ENCODE peak calls at places on chromosomes 13 and 19, in four cellular contexts. One of them, this sample, is unnamed.
A peak's percentile ranks its signal among the peaks of the same experiment; 100 is the strongest.

GRCh38 chr13:27607125-27607524 is 13.2 kb downstream of the LNX2 start:
- DNase-seq in DMS79 treated with DMSO at 0.1 percent for 48 hours: no peak
- DNase-seq in astrocyte of the spinal cord: peak; percentile 84
- DNase-seq in head of caudate nucleus: no peak
- DNase-seq in this sample: peak; percentile 79

GRCh38 chr13:47027797-47028437 is 131.1 kb upstream of the HTR2A start:
- DNase-seq in DMS79 treated with DMSO at 0.1 percent for 48 hours: no peak
- DNase-seq in astrocyte of the spinal cord: peak; percentile 10
- DNase-seq in head of caudate nucleus: no peak
- DNase-seq in this sample: no peak

GRCh38 chr13:112815871-112816270 is 126.0 kb downstream of the ATP11A start:
- DNase-seq in DMS79 treated with DMSO at 0.1 percent for 48 hours: no peak
- DNase-seq in astrocyte of the spinal cord: no peak
- DNase-seq in head of caudate nucleus: no peak
- DNase-seq in this sample: no peak

GRCh38 chr19:23983406-23983805 is 68.7 kb downstream of the ZNF726 start:
- DNase-seq in DMS79 treated with DMSO at 0.1 percent for 48 hours: no peak
- DNase-seq in astrocyte of the spinal cord: no peak
- DNase-seq in head of caudate nucleus: no peak
- DNase-seq in this sample: no peak

GRCh38 chr19:13082192-13083007 is 20.3 kb downstream of the LYL1 start:
- DNase-seq in DMS79 treated with DMSO at 0.1 percent for 48 hours: peak; percentile 91
- DNase-seq in astrocyte of the spinal cord: peak; percentile 95
- DNase-seq in head of caudate nucleus: peak; percentile 62
- DNase-seq in this sample: peak; percentile 80

GRCh38 chr13:112233256-112233655 is 142.9 kb upstream of the SPACA7 start:
- DNase-seq in DMS79 treated with DMSO at 0.1 percent for 48 hours: no peak
- DNase-seq in astrocyte of the spinal cord: no peak
- DNase-seq in head of caudate nucleus: no peak
- DNase-seq in this sample: no peak

GRCh38 chr13:26249551-26249950 is 4.4 kb upstream of the CDK8 start:
- DNase-seq in DMS79 treated with DMSO at 0.1 percent for 48 hours: no peak
- DNase-seq in astrocyte of the spinal cord: no peak
- DNase-seq in head of caudate nucleus: no peak
- DNase-seq in this sample: no peak

GRCh38 chr13:52127783-52128702 is 830 bp downstream of the NEK5 start:
- DNase-seq in DMS79 treated with DMSO at 0.1 percent for 48 hours: peak; percentile 41
- DNase-seq in astrocyte of the spinal cord: peak; percentile 75
- DNase-seq in head of caudate nucleus: peak; percentile 68
- DNase-seq in this sample: peak; percentile 85

GRCh38 chr13:44051923-44052322 is 172.2 kb downstream of the LACC1 start:
- DNase-seq in DMS79 treated with DMSO at 0.1 percent for 48 hours: no peak
- DNase-seq in astrocyte of the spinal cord: peak; percentile 46
- DNase-seq in head of caudate nucleus: no peak
- DNase-seq in this sample: no peak

GRCh38 chr13:51804295-51805172 is 571 bp upstream of the DHRS12 start:
- DNase-seq in DMS79 treated with DMSO at 0.1 percent for 48 hours: peak; percentile 19
- DNase-seq in astrocyte of the spinal cord: no peak
- DNase-seq in head of caudate nucleus: peak; percentile 56
- DNase-seq in this sample: no peak

GRCh38 chr19:55474269-55475265 is 1.9 kb upstream of the ZNF628 start:
- DNase-seq in DMS79 treated with DMSO at 0.1 percent for 48 hours: no peak
- DNase-seq in astrocyte of the spinal cord: peak; percentile 69
- DNase-seq in head of caudate nucleus: no peak
- DNase-seq in this sample: peak; percentile 97

GRCh38 chr19:30212574-30212973 is 159.6 kb upstream of the ZNF536 start:
- DNase-seq in DMS79 treated with DMSO at 0.1 percent for 48 hours: no peak
- DNase-seq in astrocyte of the spinal cord: no peak
- DNase-seq in head of caudate nucleus: no peak
- DNase-seq in this sample: no peak

GRCh38 chr13:35534343-35534742 is 57.9 kb upstream of the MAB21L1 start:
- DNase-seq in DMS79 treated with DMSO at 0.1 percent for 48 hours: no peak
- DNase-seq in astrocyte of the spinal cord: no peak
- DNase-seq in head of caudate nucleus: no peak
- DNase-seq in this sample: no peak

GRCh38 chr19:16141043-16141442 is 2.4 kb upstream of the HSH2D start:
- DNase-seq in DMS79 treated with DMSO at 0.1 percent for 48 hours: no peak
- DNase-seq in astrocyte of the spinal cord: no peak
- DNase-seq in head of caudate nucleus: no peak
- DNase-seq in this sample: no peak

This sample was measured in astrocyte of the hippocampus.